ENCODE peak calls at places on chromosomes 4 and X, in nine cellular contexts. S is left lung, Y is transverse colon, H is SJSA1, Z is Panc1, D is pancreas, F is right atrium auricular region, M is left ventricle myocardium inferior, P is IMR-90. T is an unnamed sample.

GRCh38 chrX:95893632-95894031 is 791.0 kb upstream of the DIAPH2 start:
- DNase-seq in S (no peak), Y (no peak), H (no peak), Z (no peak), D (no peak), F (no peak), M (no peak), P (no peak), T (no peak)

GRCh38 chr4:76981649-76982048 is 32.1 kb downstream of the SEPTIN11 start:
- DNase-seq in S (no peak), Y (no peak), H (no peak), Z (no peak), D (no peak), F (no peak), M (no peak), P (peak; percentile 68), T (no peak)

GRCh38 chr4:55725057-55725456 is 89.0 kb upstream of the NMU start:
- DNase-seq in S (no peak), Y (no peak), H (no peak), Z (no peak), D (no peak), F (no peak), M (no peak), P (no peak), T (no peak)

GRCh38 chr4:166282081-166282770 is 409.2 kb downstream of the TLL1 start:
- DNase-seq in S (no peak), Y (no peak), H (no peak), Z (no peak), D (no peak), F (no peak), M (no peak), P (no peak), T (no peak)

GRCh38 chr4:57554693-57555092 is 444.5 kb upstream of the IGFBP7 start:
- DNase-seq in S (no peak), Y (no peak), H (no peak), Z (no peak), D (no peak), F (no peak), M (no peak), P (no peak), T (no peak)

GRCh38 chrX:55004231-55004630 is 4.1 kb downstream of the APEX2 start:
- DNase-seq in S (no peak), Y (no peak), H (no peak), Z (no peak), D (no peak), F (no peak), M (no peak), P (no peak), T (no peak)

GRCh38 chr4:3123201-3123671 is 48.8 kb downstream of the HTT start:
- DNase-seq in S (no peak), Y (no peak), H (no peak), Z (no peak), D (no peak), F (no peak), M (no peak), P (peak; percentile 59), T (no peak)

GRCh38 chrX:48802089-48802812 is 384 bp downstream of the HDAC6 start:
- DNase-seq in S (peak; percentile 88), Y (peak; percentile 91), H (peak; percentile 84), Z (peak; percentile 25), D (peak; percentile 81), F (peak; percentile 84), M (peak; percentile 80), P (peak; percentile 60), T (peak; percentile 89)

GRCh38 chrX:53494427-53494826 is 60.3 kb upstream of the HSD17B10 start:
- DNase-seq in S (no peak), Y (no peak), H (no peak), Z (no peak), D (no peak), F (no peak), M (no peak), P (peak; percentile 29), T (no peak)

GRCh38 chr4:110631582-110632505 is 9.0 kb upstream of the PITX2 start:
- DNase-seq in S (no peak), Y (peak; percentile 70), H (no peak), Z (peak; percentile 15), D (peak; percentile 83), F (no peak), M (peak; percentile 49), P (peak; percentile 84), T (peak; percentile 76)

GRCh38 chr4:110635155-110635479 is 12.2 kb upstream of the PITX2 start:
- DNase-seq in S (no peak), Y (no peak), H (no peak), Z (no peak), D (no peak), F (no peak), M (no peak), P (no peak), T (no peak)

GRCh38 chr4:110634320-110635154 is 11.7 kb upstream of the PITX2 start:
- DNase-seq in S (no peak), Y (no peak), H (no peak), Z (no peak), D (no peak), F (no peak), M (no peak), P (no peak), T (no peak)

GRCh38 chr4:110632506-110633357 is 9.9 kb upstream of the PITX2 start:
- DNase-seq in S (no peak), Y (no peak), H (no peak), Z (no peak), D (no peak), F (no peak), M (no peak), P (no peak), T (no peak)

GRCh38 chr4:110633358-110634319 is 10.8 kb upstream of the PITX2 start:
- DNase-seq in S (no peak), Y (no peak), H (no peak), Z (no peak), D (no peak), F (no peak), M (no peak), P (no peak), T (no peak)
- H3K27me3 ChIP-seq in S (peaks cover 100% of the 10 kb centered on the region), Y (peaks cover 100% of the 10 kb centered on the region), H (no peaks in the 10 kb centered on the region), Z (no peaks in the 10 kb centered on the region), D (peaks cover 22% of the 10 kb centered on the region), F (peaks cover 58% of the 10 kb centered on the region), M (peaks cover 100% of the 10 kb centered on the region), P (peaks cover 82% of the 10 kb centered on the region), T (peaks cover 99% of the 10 kb centered on the region)

GRCh38 chr4:41747230-41748055 is 1.1 kb downstream of the PHOX2B start:
- DNase-seq in S (peak; percentile 47), Y (no peak), H (no peak), Z (no peak), D (no peak), F (no peak), M (no peak), P (no peak), T (no peak)
- H3K27me3 ChIP-seq in S (peaks cover 92% of the 10 kb centered on the region), Y (peaks cover 98% of the 10 kb centered on the region), H (peaks cover 32% of the 10 kb centered on the region), Z (peaks cover 5% of the 10 kb centered on the region), D (no peaks in the 10 kb centered on the region), F (peaks cover 36% of the 10 kb centered on the region), M (peaks cover 100% of the 10 kb centered on the region), P (peaks cover 96% of the 10 kb centered on the region), T (peaks cover 99% of the 10 kb centered on the region)

DNA sequence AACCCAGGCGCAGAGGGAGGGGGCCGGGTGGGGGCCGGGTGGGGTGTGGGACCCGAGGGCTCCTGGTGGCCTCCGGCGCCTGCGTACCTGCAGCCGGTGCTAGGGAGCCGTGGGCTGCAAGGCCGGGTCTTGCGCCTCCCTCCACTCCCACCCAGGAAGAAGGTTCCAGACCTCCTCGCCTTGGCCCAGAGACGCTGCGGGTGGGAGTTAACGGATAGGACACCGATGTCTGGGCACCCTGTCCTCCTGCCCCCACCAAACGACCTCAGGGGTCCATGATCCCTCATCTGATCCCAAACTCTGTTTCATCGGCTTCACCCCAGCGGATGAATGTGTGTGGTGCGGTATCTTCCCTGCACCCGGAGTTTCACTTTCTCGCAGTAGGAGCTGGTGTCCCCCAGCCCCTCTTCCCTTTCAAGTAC is 927 bp downstream of the MSX1 start:
- DNase-seq in S (no peak), Y (no peak), H (no peak), Z (no peak), D (no peak), F (no peak), M (no peak), P (peak; percentile 35), T (no peak)
- H3K27me3 ChIP-seq in S (peaks cover 91% of the 10 kb centered on the region), Y (peaks cover 100% of the 10 kb centered on the region), H (no peaks in the 10 kb centered on the region), Z (no peaks in the 10 kb centered on the region), D (no peaks in the 10 kb centered on the region), F (peaks cover 54% of the 10 kb centered on the region), M (peaks cover 99% of the 10 kb centered on the region), P (peaks cover 40% of the 10 kb centered on the region), T (peaks cover 90% of the 10 kb centered on the region)

GRCh38 chr4:110629780-110630500 is 7.1 kb upstream of the PITX2 start:
- DNase-seq in S (no peak), Y (no peak), H (no peak), Z (no peak), D (no peak), F (no peak), M (no peak), P (no peak), T (no peak)

GRCh38 chr4:110630621-110631402 is 7.9 kb upstream of the PITX2 start:
- DNase-seq in S (no peak), Y (no peak), H (no peak), Z (no peak), D (no peak), F (peak; percentile 44), M (no peak), P (no peak), T (no peak)

GRCh38 chr4:110629214-110629754 is 6.4 kb upstream of the PITX2 start:
- DNase-seq in S (no peak), Y (no peak), H (no peak), Z (no peak), D (no peak), F (peak; percentile 44), M (no peak), P (no peak), T (no peak)

GRCh38 chr4:110626532-110627153 is 3.8 kb upstream of the PITX2 start:
- DNase-seq in S (no peak), Y (no peak), H (no peak), Z (no peak), D (no peak), F (no peak), M (no peak), P (no peak), T (no peak)

DNA sequence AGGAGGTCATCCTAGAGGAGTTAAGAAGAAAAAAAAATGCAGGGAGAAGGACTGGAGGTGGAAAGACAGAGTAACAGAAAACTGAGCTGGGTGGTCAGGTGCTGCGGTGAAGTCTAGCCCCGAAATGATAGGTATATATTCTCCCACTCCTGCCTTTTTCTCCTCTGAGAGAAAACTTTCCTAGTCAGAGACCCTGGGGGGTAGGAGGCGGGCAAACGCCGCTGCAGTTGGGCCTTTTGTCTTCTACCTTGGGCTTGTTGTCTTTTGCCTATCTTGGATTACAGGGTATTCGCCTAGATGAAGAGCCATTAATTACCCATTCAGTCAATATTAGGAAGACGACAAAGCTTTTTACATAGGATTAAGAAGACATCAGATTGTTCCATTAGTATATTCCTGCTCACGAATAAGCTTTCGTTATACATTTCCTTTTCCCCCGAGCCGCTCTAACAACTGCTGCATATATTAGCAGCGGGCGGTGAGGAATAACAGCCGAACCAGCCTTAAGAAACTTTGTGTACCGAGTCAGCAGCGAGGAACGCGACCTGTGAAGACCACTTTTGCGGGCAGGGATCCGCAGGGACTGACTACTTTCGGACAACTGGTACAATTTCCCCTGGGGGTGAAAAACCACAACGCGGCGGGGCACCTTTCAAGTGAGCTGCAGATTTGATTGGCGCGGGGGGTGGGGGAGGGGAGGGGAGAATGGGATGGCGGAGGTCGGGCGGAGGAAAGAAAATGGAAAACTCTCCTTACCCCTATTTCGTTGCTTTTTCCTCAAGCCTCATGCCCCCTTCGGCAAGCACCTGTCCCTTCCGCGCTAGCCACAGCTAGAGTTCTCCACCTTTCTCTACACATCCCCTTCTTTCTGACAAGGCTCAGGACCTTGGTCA is 5.7 kb upstream of the PITX2 start:
- DNase-seq in S (no peak), Y (no peak), H (no peak), Z (no peak), D (no peak), F (no peak), M (no peak), P (no peak), T (no peak)
- H3K27me3 ChIP-seq in S (peaks cover 100% of the 10 kb centered on the region), Y (peaks cover 100% of the 10 kb centered on the region), H (no peaks in the 10 kb centered on the region), Z (no peaks in the 10 kb centered on the region), D (peaks cover 18% of the 10 kb centered on the region), F (peaks cover 29% of the 10 kb centered on the region), M (peaks cover 100% of the 10 kb centered on the region), P (peaks cover 78% of the 10 kb centered on the region), T (peaks cover 98% of the 10 kb centered on the region)

T was measured in lower lobe of right lung.